ENCODE peak calls at places on chromosomes 6 and 20, in eight cellular contexts. Z is left lung, I is GM23248, T is GM23338, Q is mammary epithelial cell, L is lung, B is tibial artery, V is neural progenitor cell. R is an unnamed sample. For H3K4me1, the result is how much of the 10 kb centered on the place peaks cover.

GRCh38 chr6:148177589-148178233 is 164.9 kb upstream of the SASH1 start:
- DNase-seq in Z (no peak), I (peak), T (peak), Q (peak), L (peak), B (peak), V (peak), R (peak)

GRCh38 chr20:63552481-63553249 is 1.3 kb upstream of the FNDC11 start:
- DNase-seq in Z (no peak), I (no peak), T (peak), Q (peak), L (no peak), B (no peak), V (no peak), R (no peak)

GRCh38 chr6:30684386-30685156 is 1.9 kb downstream of the PPP1R18 start:
- DNase-seq in Z (peak), I (peak), T (no peak), Q (peak), L (no peak), B (peak), V (no peak), R (no peak)

GRCh38 chr6:123415844-123416468 is 220.8 kb downstream of the TRDN start:
- DNase-seq in Z (no peak), I (peak), T (peak), Q (peak), L (peak), B (peak), V (peak), R (no peak)

GRCh38 chr20:63580796-63581461 is 6.9 kb upstream of the HELZ2 start:
- DNase-seq in Z (no peak), I (peak), T (peak), Q (peak), L (no peak), B (no peak), V (peak), R (no peak)

GRCh38 chr6:37809144-37809543 is 10.4 kb upstream of the ZFAND3 start:
- DNase-seq in Z (peak), I (peak), T (no peak), Q (peak), L (no peak), B (no peak), V (no peak), R (no peak)

GRCh38 chr6:170172406-170172805 is 118.5 kb downstream of the DLL1 start:
- DNase-seq in Z (no peak), I (no peak), T (no peak), Q (no peak), L (no peak), B (no peak), V (no peak), R (no peak)

GRCh38 chr6:105968230-105968954 is 117.7 kb upstream of the PRDM1 start:
- DNase-seq in Z (no peak), I (peak), T (no peak), Q (no peak), L (no peak), B (no peak), V (no peak), R (no peak)

GRCh38 chr20:35306931-35307517 is 14.8 kb upstream of the FAM83C start:
- DNase-seq in Z (no peak), I (peak), T (peak), Q (peak), L (peak), B (no peak), V (peak), R (peak)

GRCh38 chr20:33113387-33113908 is 34.0 kb downstream of the BPIFB4 start:
- DNase-seq in Z (no peak), I (peak), T (no peak), Q (no peak), L (no peak), B (no peak), V (no peak), R (no peak)

GRCh38 chr20:47574616-47575401 is 73.1 kb downstream of the NCOA3 start:
- DNase-seq in Z (no peak), I (no peak), T (peak), Q (no peak), L (no peak), B (no peak), V (no peak), R (no peak)

GRCh38 chr6:11493979-11494378 is 43.6 kb upstream of the TMEM170B start:
- DNase-seq in Z (no peak), I (peak), T (no peak), Q (peak), L (no peak), B (no peak), V (no peak), R (no peak)

GRCh38 chr6:135181333-135182119 is 418 bp downstream of the MYB start:
- DNase-seq in Z (peak), I (peak), T (peak), Q (peak), L (no peak), B (no peak), V (peak), R (peak)

GRCh38 chr6:43993881-43994523 is 133.2 kb downstream of the MRPL14 start:
- DNase-seq in Z (no peak), I (no peak), T (no peak), Q (no peak), L (no peak), B (peak), V (no peak), R (no peak)

GRCh38 chr6:104484191-104484590 is 375.5 kb downstream of the HACE1 start:
- DNase-seq in Z (no peak), I (no peak), T (no peak), Q (no peak), L (no peak), B (no peak), V (no peak), R (no peak)

GRCh38 chr20:33771938-33772337 is 39.2 kb upstream of the CHMP4B start:
- DNase-seq in Z (no peak), I (no peak), T (no peak), Q (no peak), L (no peak), B (no peak), V (no peak), R (no peak)

GRCh38 chr6:11585426-11586016 is 48.0 kb downstream of the TMEM170B start:
- DNase-seq in Z (no peak), I (peak), T (peak), Q (peak), L (no peak), B (no peak), V (peak), R (no peak)

GRCh38 chr6:139846538-139847321 is 472.3 kb upstream of the CITED2 start:
- DNase-seq in Z (no peak), I (no peak), T (peak), Q (no peak), L (no peak), B (no peak), V (peak), R (no peak)

GRCh38 chr20:22582960-22583772 is 1.2 kb downstream of the FOXA2 start:
- DNase-seq in Z (peak), I (peak), T (peak), Q (no peak), L (no peak), B (no peak), V (peak), R (no peak)

GRCh38 chr6:165664553-165665383 is 1.7 kb upstream of the PDE10A start:
- DNase-seq in Z (peak), I (no peak), T (peak), Q (no peak), L (no peak), B (no peak), V (peak), R (no peak)

GRCh38 chr20:21105429-21106170 is 558 bp downstream of the LINC00237 start:
- DNase-seq in Z (peak), I (no peak), T (peak), Q (no peak), L (no peak), B (no peak), V (peak), R (no peak)

GRCh38 chr20:5608448-5609161 is 141.6 kb upstream of the SHLD1 start:
- DNase-seq in Z (no peak), I (peak), T (no peak), Q (peak), L (no peak), B (no peak), V (no peak), R (no peak)

GRCh38 chr6:107636486-107636885 is 146.6 kb downstream of the SOBP start:
- DNase-seq in Z (no peak), I (no peak), T (peak), Q (no peak), L (no peak), B (no peak), V (peak), R (no peak)

GRCh38 chr6:133947302-133947900 is 5.6 kb upstream of the TBPL1 start:
- DNase-seq in Z (no peak), I (no peak), T (no peak), Q (no peak), L (no peak), B (no peak), V (no peak), R (no peak)

GRCh38 chr6:1422290-1422689 is 32.9 kb downstream of the FOXF2 start:
- DNase-seq in Z (no peak), I (peak), T (no peak), Q (no peak), L (no peak), B (no peak), V (no peak), R (no peak)

GRCh38 chr20:25071722-25072121 is 10.2 kb downstream of the VSX1 start:
- DNase-seq in Z (no peak), I (no peak), T (peak), Q (no peak), L (no peak), B (no peak), V (no peak), R (no peak)

GRCh38 chr20:25275813-25276532 is 28.1 kb downstream of the PYGB start:
- DNase-seq in Z (peak), I (no peak), T (no peak), Q (no peak), L (no peak), B (no peak), V (no peak), R (no peak)

GRCh38 chr6:1363298-1363697 is 26.1 kb upstream of the FOXF2 start:
- DNase-seq in Z (no peak), I (peak), T (no peak), Q (no peak), L (no peak), B (no peak), V (no peak), R (no peak)

GRCh38 chr20:17024513-17025105 is 202.2 kb upstream of the PCSK2 start:
- DNase-seq in Z (no peak), I (peak), T (peak), Q (no peak), L (no peak), B (no peak), V (peak), R (no peak)

GRCh38 chr20:24698189-24698588 is 228.8 kb downstream of the SYNDIG1 start:
- DNase-seq in Z (no peak), I (no peak), T (no peak), Q (no peak), L (peak), B (no peak), V (no peak), R (no peak)

GRCh38 chr20:57663681-57664451 is 43.6 kb upstream of the ZBP1 start:
- DNase-seq in Z (no peak), I (no peak), T (no peak), Q (no peak), L (no peak), B (peak), V (no peak), R (peak)

GRCh38 chr6:80548496-80548895 is 442.0 kb downstream of the BCKDHB start:
- DNase-seq in Z (no peak), I (peak), T (no peak), Q (peak), L (no peak), B (no peak), V (no peak), R (no peak)

GRCh38 chr20:33333616-33334015 is 50.6 kb downstream of the BPIFB1 start:
- DNase-seq in Z (no peak), I (no peak), T (no peak), Q (no peak), L (no peak), B (no peak), V (no peak), R (no peak)

GRCh38 chr6:138099832-138100231 is 7.4 kb downstream of the PERP start:
- DNase-seq in Z (no peak), I (peak), T (no peak), Q (peak), L (no peak), B (no peak), V (no peak), R (no peak)

GRCh38 chr6:106110167-106110826 is 24.2 kb downstream of the PRDM1 start:
- DNase-seq in Z (no peak), I (no peak), T (no peak), Q (no peak), L (no peak), B (no peak), V (no peak), R (no peak)

GRCh38 chr20:20341371-20341770 is 26.5 kb upstream of the INSM1 start:
- DNase-seq in Z (no peak), I (no peak), T (no peak), Q (no peak), L (no peak), B (no peak), V (no peak), R (no peak)

GRCh38 chr20:35934050-35934449 is 20.3 kb downstream of the SCAND1 start:
- DNase-seq in Z (no peak), I (no peak), T (peak), Q (no peak), L (no peak), B (no peak), V (no peak), R (no peak)

GRCh38 chr20:20201639-20202038 is 149.3 kb downstream of the CFAP61 start:
- DNase-seq in Z (no peak), I (no peak), T (no peak), Q (no peak), L (no peak), B (no peak), V (no peak), R (no peak)

GRCh38 chr20:45945678-45946148 is 11.2 kb downstream of the PCIF1 start:
- DNase-seq in Z (peak), I (peak), T (no peak), Q (no peak), L (no peak), B (no peak), V (no peak), R (no peak)

GRCh38 chr20:36064661-36065426 is 89.7 kb upstream of the EPB41L1 start:
- DNase-seq in Z (peak), I (peak), T (peak), Q (peak), L (peak), B (peak), V (peak), R (peak)

GRCh38 chr6:52283111-52283510 is 1.4 kb downstream of the MCM3 start:
- DNase-seq in Z (no peak), I (no peak), T (no peak), Q (no peak), L (no peak), B (no peak), V (no peak), R (no peak)
- H3K4me3 ChIP-seq in Z (peak), I (peak), T (peak), Q (peak), L (no peak), B (peak), V (peak), R (peak)

GRCh38 chr6:68760941-68761676 is 126.0 kb downstream of the ADGRB3 start:
- DNase-seq in Z (no peak), I (no peak), T (no peak), Q (no peak), L (no peak), B (no peak), V (no peak), R (no peak)

GRCh38 chr6:68760486-68760885 is 125.4 kb downstream of the ADGRB3 start:
- DNase-seq in Z (no peak), I (no peak), T (no peak), Q (no peak), L (no peak), B (no peak), V (no peak), R (no peak)

GRCh38 chr6:68761985-68762384 is 126.9 kb downstream of the ADGRB3 start:
- DNase-seq in Z (no peak), I (no peak), T (no peak), Q (no peak), L (no peak), B (no peak), V (no peak), R (no peak)

GRCh38 chr6:68756454-68757375 is 121.6 kb downstream of the ADGRB3 start:
- DNase-seq in Z (no peak), I (no peak), T (no peak), Q (no peak), L (no peak), B (no peak), V (no peak), R (no peak)

GRCh38 chr6:68757821-68758220 is 122.7 kb downstream of the ADGRB3 start:
- DNase-seq in Z (no peak), I (no peak), T (no peak), Q (no peak), L (no peak), B (no peak), V (no peak), R (no peak)
- H3K27ac ChIP-seq in Z (no peak), I (no peak), T (no peak), Q (no peak), L (no peak), B (no peak), V (no peak), R (no peak)

GRCh38 chr6:41528409-41528963 is 17.7 kb upstream of the FOXP4 start:
- DNase-seq in Z (no peak), I (no peak), T (no peak), Q (no peak), L (no peak), B (no peak), V (no peak), R (no peak)

GRCh38 chr6:41527721-41528408 is 18.3 kb upstream of the FOXP4 start:
- DNase-seq in Z (no peak), I (peak), T (peak), Q (no peak), L (no peak), B (no peak), V (peak), R (no peak)

GRCh38 chr6:41530476-41530875 is 15.7 kb upstream of the FOXP4 start:
- DNase-seq in Z (no peak), I (no peak), T (no peak), Q (no peak), L (no peak), B (no peak), V (no peak), R (no peak)

GRCh38 chr6:41529970-41530369 is 16.2 kb upstream of the FOXP4 start:
- DNase-seq in Z (no peak), I (no peak), T (no peak), Q (no peak), L (no peak), B (no peak), V (no peak), R (no peak)

DNA sequence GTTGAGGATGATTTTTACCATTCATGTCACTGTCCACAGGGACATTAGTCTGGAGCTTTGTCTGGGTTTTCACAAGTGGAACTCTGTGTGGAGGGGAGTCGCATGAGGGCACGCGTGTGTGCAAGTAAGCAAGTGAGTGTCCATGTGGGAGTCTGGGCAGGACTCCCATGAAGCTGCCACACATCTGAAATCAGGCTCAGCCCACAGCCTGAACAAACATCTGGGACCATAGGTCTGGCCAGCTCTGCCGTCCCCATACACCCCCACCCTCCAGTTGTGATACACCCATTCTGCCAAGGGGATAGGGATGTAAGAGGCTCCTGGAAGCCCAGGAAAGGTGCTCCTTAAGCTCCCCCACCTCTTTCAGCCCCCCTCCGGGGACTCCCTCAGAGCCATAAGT is 17.1 kb upstream of the FOXP4 start:
- DNase-seq in Z (no peak), I (no peak), T (no peak), Q (no peak), L (no peak), B (no peak), V (no peak), R (no peak)
- H3K4me1 ChIP-seq in Z (under half), I (under half), T (under half), Q (under half), L (under half), B (under half), V (under half), R (under half)

DNA sequence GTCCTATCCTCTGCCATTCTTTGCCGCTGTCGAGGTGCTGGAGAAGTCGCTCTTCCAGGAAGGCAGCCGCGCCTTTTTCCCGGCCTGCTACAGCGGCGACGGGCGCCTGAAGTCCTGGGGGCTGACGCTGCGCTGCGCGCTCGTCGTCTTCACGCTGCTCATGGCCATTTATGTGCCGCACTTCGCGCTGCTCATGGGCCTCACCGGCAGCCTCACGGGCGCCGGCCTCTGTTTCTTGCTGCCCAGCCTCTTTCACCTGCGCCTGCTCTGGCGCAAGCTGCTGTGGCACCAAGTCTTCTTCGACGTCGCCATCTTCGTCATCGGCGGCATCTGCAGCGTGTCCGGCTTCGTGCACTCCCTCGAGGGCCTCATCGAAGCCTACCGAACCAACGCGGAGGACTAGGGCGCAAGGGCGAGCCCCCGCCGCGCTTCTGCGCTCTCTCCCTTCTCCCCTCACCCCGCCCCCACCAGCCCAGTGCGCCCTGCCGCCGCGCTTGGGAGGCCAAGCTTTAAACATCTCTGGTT is 4.0 kb downstream of the SLC32A1 start:
- DNase-seq in Z (no peak), I (no peak), T (peak), Q (no peak), L (no peak), B (no peak), V (peak), R (no peak)
- H3K4me3 ChIP-seq in Z (no peak), I (no peak), T (peak), Q (no peak), L (no peak), B (no peak), V (peak), R (no peak)